ENCODE peak calls at places on chromosomes 12 and 14, in ten cellular contexts. H, Z, S, N, Y, K, I, P, E and F are unnamed samples.

GRCh38 chr12:93361159-93361919 is 16.4 kb upstream of the NUDT4 start:
- DNase-seq in H (peak; percentile 89), Z (peak; percentile 49), S (no peak), N (no peak), Y (peak; percentile 8), K (no peak), I (peak; percentile 70), P (no peak), E (no peak), F (no peak)

GRCh38 chr14:49857427-49858003 is 4.9 kb upstream of the NEMF start:
- DNase-seq in H (no peak), Z (no peak), S (no peak), N (no peak), Y (no peak), K (no peak), I (no peak), P (no peak), E (no peak), F (no peak)

GRCh38 chr14:23071975-23072539 is 14.7 kb upstream of the CDH24 start:
- DNase-seq in H (no peak), Z (no peak), S (no peak), N (no peak), Y (peak; percentile 62), K (no peak), I (no peak), P (no peak), E (peak; percentile 49), F (no peak)

GRCh38 chr14:63504628-63505027 is 38.5 kb downstream of the PPP2R5E start:
- DNase-seq in H (no peak), Z (no peak), S (no peak), N (no peak), Y (no peak), K (no peak), I (no peak), P (no peak), E (no peak), F (no peak)

GRCh38 chr12:108702534-108702933 is 28.8 kb downstream of the CORO1C start:
- DNase-seq in H (no peak), Z (no peak), S (no peak), N (no peak), Y (no peak), K (no peak), I (no peak), P (no peak), E (no peak), F (no peak)

GRCh38 chr14:91867316-91867988 is at the start of gene TC2N:
- DNase-seq in H (no peak), Z (no peak), S (no peak), N (no peak), Y (no peak), K (peak; percentile 84), I (no peak), P (no peak), E (no peak), F (no peak)

GRCh38 chr12:113287146-113287898 is 47.6 kb downstream of the SLC8B1 start:
- DNase-seq in H (no peak), Z (no peak), S (no peak), N (no peak), Y (no peak), K (no peak), I (no peak), P (no peak), E (no peak), F (no peak)

GRCh38 chr14:20262642-20263128 is 23.6 kb downstream of the OR11H4 start:
- DNase-seq in H (peak; percentile 0), Z (peak; percentile 71), S (no peak), N (no peak), Y (peak; percentile 54), K (no peak), I (no peak), P (no peak), E (no peak), F (no peak)

GRCh38 chr12:129966086-129966640 is 62.3 kb upstream of the TMEM132D start:
- DNase-seq in H (no peak), Z (no peak), S (no peak), N (no peak), Y (peak; percentile 17), K (no peak), I (no peak), P (no peak), E (no peak), F (no peak)

GRCh38 chr14:57884175-57884574 is 18.3 kb upstream of the SLC35F4 start:
- DNase-seq in H (no peak), Z (peak; percentile 8), S (no peak), N (no peak), Y (no peak), K (no peak), I (no peak), P (no peak), E (no peak), F (no peak)
- H3K4me3 ChIP-seq in H (no peak overlapping the region), Z (no peak overlapping the region), S (no peak overlapping the region), N (no peak overlapping the region), Y (no peak overlapping the region), K (no peak overlapping the region), I (no peak overlapping the region), P (no peak overlapping the region), E (no peak overlapping the region), F (no peak overlapping the region)

GRCh38 chr12:104471336-104471735 is 14.6 kb downstream of the CHST11 start:
- DNase-seq in H (no peak), Z (no peak), S (no peak), N (no peak), Y (no peak), K (no peak), I (no peak), P (no peak), E (no peak), F (no peak)

GRCh38 chr12:104472748-104473147 is 16.0 kb downstream of the CHST11 start:
- DNase-seq in H (no peak), Z (no peak), S (no peak), N (no peak), Y (no peak), K (no peak), I (no peak), P (no peak), E (no peak), F (no peak)

GRCh38 chr12:104475269-104475668 is 18.5 kb downstream of the CHST11 start:
- DNase-seq in H (no peak), Z (no peak), S (no peak), N (no peak), Y (no peak), K (no peak), I (no peak), P (no peak), E (no peak), F (no peak)

GRCh38 chr12:104470521-104470920 is 13.8 kb downstream of the CHST11 start:
- DNase-seq in H (no peak), Z (no peak), S (no peak), N (no peak), Y (no peak), K (no peak), I (no peak), P (no peak), E (no peak), F (no peak)

GRCh38 chr12:104473374-104473983 is 16.7 kb downstream of the CHST11 start:
- DNase-seq in H (no peak), Z (no peak), S (no peak), N (no peak), Y (no peak), K (no peak), I (no peak), P (no peak), E (no peak), F (no peak)
- H3K4me3 ChIP-seq in H (no peak overlapping the region), Z (no peak overlapping the region), S (peak overlapping the region; percentile 4), N (no peak overlapping the region), Y (no peak overlapping the region), K (peak overlapping the region; percentile 21), I (no peak overlapping the region), P (no peak overlapping the region), E (no peak overlapping the region), F (no peak overlapping the region)

GRCh38 chr12:12685305-12685704 is 10.7 kb downstream of the GPR19 start:
- DNase-seq in H (no peak), Z (no peak), S (no peak), N (no peak), Y (peak; percentile 89), K (no peak), I (no peak), P (no peak), E (no peak), F (no peak)

GRCh38 chr12:12683298-12683697 is 12.7 kb downstream of the GPR19 start:
- DNase-seq in H (no peak), Z (no peak), S (no peak), N (no peak), Y (no peak), K (no peak), I (no peak), P (no peak), E (no peak), F (no peak)

GRCh38 chr12:12683725-12684124 is 12.3 kb downstream of the GPR19 start:
- DNase-seq in H (no peak), Z (no peak), S (no peak), N (no peak), Y (peak; percentile 31), K (no peak), I (no peak), P (no peak), E (no peak), F (no peak)

GRCh38 chr12:12686472-12686871 is 9.5 kb downstream of the GPR19 start:
- DNase-seq in H (no peak), Z (no peak), S (no peak), N (no peak), Y (no peak), K (no peak), I (no peak), P (no peak), E (no peak), F (no peak)

GRCh38 chr12:12684375-12685106 is 11.4 kb downstream of the GPR19 start:
- DNase-seq in H (no peak), Z (peak; percentile 68), S (no peak), N (no peak), Y (peak; percentile 99), K (no peak), I (no peak), P (no peak), E (peak; percentile 66), F (no peak)
- H3K4me3 ChIP-seq in H (no peak overlapping the region), Z (no peak overlapping the region), S (no peak overlapping the region), N (no peak overlapping the region), Y (peak overlapping the region; percentile 56), K (no peak overlapping the region), I (no peak overlapping the region), P (no peak overlapping the region), E (no peak overlapping the region), F (no peak overlapping the region)

GRCh38 chr12:11753826-11754225 is 104.4 kb downstream of the ETV6 start:
- DNase-seq in H (no peak), Z (no peak), S (no peak), N (no peak), Y (no peak), K (no peak), I (no peak), P (no peak), E (no peak), F (no peak)

GRCh38 chr12:11749943-11750690 is 100.6 kb downstream of the ETV6 start:
- DNase-seq in H (no peak), Z (no peak), S (no peak), N (no peak), Y (no peak), K (no peak), I (peak; percentile 26), P (peak; percentile 56), E (no peak), F (no peak)

GRCh38 chr12:11754256-11754655 is 104.8 kb downstream of the ETV6 start:
- DNase-seq in H (no peak), Z (no peak), S (no peak), N (no peak), Y (no peak), K (no peak), I (no peak), P (no peak), E (no peak), F (no peak)

GRCh38 chr12:11753151-11753501 is 103.7 kb downstream of the ETV6 start:
- DNase-seq in H (no peak), Z (no peak), S (no peak), N (no peak), Y (peak; percentile 53), K (no peak), I (no peak), P (no peak), E (no peak), F (no peak)

GRCh38 chr12:11752403-11753150 is 103.1 kb downstream of the ETV6 start:
- DNase-seq in H (no peak), Z (no peak), S (no peak), N (no peak), Y (peak; percentile 35), K (no peak), I (no peak), P (no peak), E (no peak), F (no peak)
- H3K4me3 ChIP-seq in H (no peak overlapping the region), Z (no peak overlapping the region), S (no peak overlapping the region), N (no peak overlapping the region), Y (no peak overlapping the region), K (no peak overlapping the region), I (no peak overlapping the region), P (no peak overlapping the region), E (no peak overlapping the region), F (no peak overlapping the region)